ENCODE peak calls at places on chromosomes 12 and 14, in six cellular contexts. R, E, F, Q, J and H are unnamed samples.
A peak's percentile ranks its signal among the peaks of the same experiment; 100 is the strongest.

GRCh38 chr14:104316121-104316722 is 177.8 kb downstream of the KIF26A start:
- DNase-seq in R (no peak), E (no peak), F (no peak), Q (no peak), J (no peak), H (no peak)

GRCh38 chr14:62670526-62670925 is 374.7 kb downstream of the KCNH5 start:
- DNase-seq in R (peak; percentile 84), E (peak; percentile 59), F (no peak), Q (no peak), J (no peak), H (no peak)

GRCh38 chr12:100020370-100020769 is 35.6 kb upstream of the ANKS1B start:
- DNase-seq in R (peak; percentile 48), E (peak; percentile 4), F (no peak), Q (no peak), J (no peak), H (no peak)

GRCh38 chr12:45517360-45517759 is 212.1 kb upstream of the ARID2 start:
- DNase-seq in R (no peak), E (no peak), F (no peak), Q (no peak), J (no peak), H (no peak)

GRCh38 chr14:103418508-103418818 is 33.2 kb downstream of the MARK3 start:
- DNase-seq in R (peak; percentile 87), E (peak; percentile 50), F (no peak), Q (no peak), J (no peak), H (no peak)

GRCh38 chr12:31756977-31757420 is 28.2 kb upstream of the AMN1 start:
- DNase-seq in R (no peak), E (peak; percentile 87), F (peak; percentile 52), Q (no peak), J (no peak), H (no peak)

GRCh38 chr14:100677152-100677924 is 49.4 kb upstream of the DLK1 start:
- DNase-seq in R (no peak), E (no peak), F (no peak), Q (no peak), J (no peak), H (no peak)

GRCh38 chr12:115932073-115932472 is 345.4 kb downstream of the MED13L start:
- DNase-seq in R (no peak), E (no peak), F (no peak), Q (no peak), J (no peak), H (no peak)

GRCh38 chr14:93655078-93655750 is 133.1 kb downstream of the PRIMA1 start:
- DNase-seq in R (peak; percentile 35), E (peak; percentile 40), F (peak; percentile 48), Q (peak; percentile 3), J (peak; percentile 94), H (no peak)

GRCh38 chr12:54444202-54444601 is 25.1 kb upstream of the ITGA5 start:
- DNase-seq in R (no peak), E (no peak), F (no peak), Q (no peak), J (no peak), H (no peak)

GRCh38 chr14:69712217-69712565 is 54.8 kb upstream of the SRSF5 start:
- DNase-seq in R (no peak), E (no peak), F (no peak), Q (no peak), J (no peak), H (no peak)

GRCh38 chr12:53844989-53845836 is 93.4 kb upstream of the HOXC13 start:
- DNase-seq in R (peak; percentile 3), E (peak; percentile 83), F (no peak), Q (no peak), J (no peak), H (peak; percentile 96)

GRCh38 chr12:21946983-21947382 is 5.8 kb upstream of the ABCC9 start:
- DNase-seq in R (no peak), E (no peak), F (no peak), Q (no peak), J (no peak), H (no peak)

GRCh38 chr14:68906439-68906838 is 72.7 kb downstream of the ACTN1 start:
- DNase-seq in R (no peak), E (no peak), F (no peak), Q (no peak), J (no peak), H (no peak)

GRCh38 chr14:64801800-64802199 is 77.9 kb downstream of the SPTB start:
- DNase-seq in R (peak; percentile 17), E (no peak), F (no peak), Q (no peak), J (peak; percentile 77), H (no peak)

GRCh38 chr12:104738371-104738710 is 219.7 kb downstream of the SLC41A2 start:
- DNase-seq in R (no peak), E (peak; percentile 73), F (no peak), Q (no peak), J (no peak), H (no peak)

GRCh38 chr12:131033886-131034482 is 80.3 kb downstream of the ADGRD1 start:
- DNase-seq in R (no peak), E (no peak), F (no peak), Q (no peak), J (no peak), H (no peak)

GRCh38 chr12:126551882-126552281 is 1486.6 kb downstream of the AACS start:
- DNase-seq in R (no peak), E (no peak), F (no peak), Q (no peak), J (no peak), H (no peak)

GRCh38 chr12:26126340-26127284 is 1.8 kb upstream of the BHLHE41 start:
- DNase-seq in R (peak; percentile 80), E (peak; percentile 89), F (no peak), Q (no peak), J (peak; percentile 94), H (no peak)

GRCh38 chr14:22477569-22478194 is 111.3 kb downstream of the DAD1 start:
- DNase-seq in R (no peak), E (no peak), F (no peak), Q (no peak), J (no peak), H (no peak)

GRCh38 chr12:75977590-75977951 is 54.0 kb downstream of the PHLDA1 start:
- DNase-seq in R (no peak), E (no peak), F (no peak), Q (no peak), J (no peak), H (no peak)

GRCh38 chr12:53097207-53097563 is 282 bp upstream of the IGFBP6 start:
- DNase-seq in R (peak; percentile 35), E (peak; percentile 20), F (no peak), Q (no peak), J (no peak), H (no peak)

GRCh38 chr14:73188501-73188903 is 48.8 kb upstream of the PAPLN start:
- DNase-seq in R (peak; percentile 84), E (peak; percentile 50), F (no peak), Q (no peak), J (no peak), H (no peak)

DNA sequence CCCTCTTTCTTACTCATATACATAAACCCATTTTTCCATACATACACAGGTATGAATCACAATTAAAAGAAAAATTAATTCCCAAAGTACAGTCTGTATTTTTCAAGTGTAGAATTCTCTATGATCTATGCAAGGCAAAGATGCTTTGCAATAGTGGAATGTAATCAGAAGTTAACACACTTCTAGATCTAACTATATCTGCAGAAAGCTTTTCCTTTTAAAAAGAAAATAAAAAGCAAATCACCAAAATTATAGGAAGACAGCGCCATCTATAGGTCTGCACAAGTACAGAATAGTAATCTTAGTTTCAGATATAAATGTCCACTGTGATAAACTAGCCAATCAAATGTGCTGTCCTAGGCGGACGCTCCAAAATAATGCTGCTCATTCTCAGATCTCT is 22.0 kb downstream of the SLC25A21 start:
- DNase-seq in R (peak; percentile 58), E (peak; percentile 36), F (no peak), Q (no peak), J (peak; percentile 48), H (no peak)
- TF ChIP-seq CTCF in R (peak; percentile 82), E (peak; percentile 65), F (peak; percentile 62), Q (peak; percentile 45), J (peak; percentile 89), H (no peak)

GRCh38 chr12:132520421-132521199 is 30.7 kb downstream of the FBRSL1 start:
- DNase-seq in R (no peak), E (no peak), F (no peak), Q (no peak), J (no peak), H (no peak)

GRCh38 chr12:132521200-132521580 is 31.2 kb downstream of the FBRSL1 start:
- DNase-seq in R (no peak), E (no peak), F (no peak), Q (no peak), J (no peak), H (no peak)

GRCh38 chr12:132522586-132523380 is 32.8 kb downstream of the FBRSL1 start:
- DNase-seq in R (no peak), E (no peak), F (no peak), Q (no peak), J (no peak), H (no peak)

GRCh38 chr12:132523576-132524331 is 33.8 kb downstream of the FBRSL1 start:
- DNase-seq in R (peak; percentile 24), E (peak; percentile 14), F (no peak), Q (no peak), J (peak; percentile 75), H (no peak)

DNA sequence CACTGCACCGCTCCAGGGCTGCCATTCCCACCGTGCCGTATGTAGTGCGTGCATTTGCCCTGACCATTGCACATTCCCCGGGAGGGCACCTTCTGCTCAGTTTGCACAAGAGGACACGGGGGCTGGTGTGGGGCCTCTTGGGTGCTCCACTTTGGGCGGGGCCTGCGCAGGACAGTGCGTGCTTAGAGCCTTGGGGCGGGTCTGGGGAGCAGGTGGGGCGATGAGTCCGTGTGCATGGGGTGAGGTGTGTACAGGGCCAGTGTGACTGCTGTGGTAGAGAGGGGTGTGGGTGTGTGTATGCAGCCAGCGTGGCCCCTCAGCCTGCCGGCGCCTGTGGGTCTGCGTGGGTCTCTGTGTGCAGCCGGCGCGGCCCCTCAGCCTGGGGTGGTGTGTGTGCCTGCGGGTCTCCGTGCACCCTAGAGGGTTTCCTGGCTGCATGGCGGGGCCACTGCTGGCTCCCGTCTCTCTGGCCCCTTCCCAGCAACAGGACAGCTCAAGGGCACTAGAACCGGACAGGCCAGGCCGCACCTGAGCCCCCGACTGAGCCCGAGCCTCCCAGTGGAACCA is 31.9 kb downstream of the FBRSL1 start:
- DNase-seq in R (no peak), E (no peak), F (no peak), Q (no peak), J (no peak), H (no peak)
- H4K20me1 ChIP-seq in R (peaks cover 47% of the 10 kb centered on the region), E (peaks cover 2% of the 10 kb centered on the region), F (no peaks in the 10 kb centered on the region), Q (no peaks in the 10 kb centered on the region), J (peaks cover 29% of the 10 kb centered on the region), H (peaks cover 28% of the 10 kb centered on the region)

GRCh38 chr12:108635201-108635996 is 1.7 kb upstream of the SELPLG start:
- DNase-seq in R (peak; percentile 41), E (no peak), F (no peak), Q (peak; percentile 99), J (peak; percentile 33), H (no peak)
- H3K9ac ChIP-seq in R (no peak overlapping the region), E (no peak overlapping the region), F (no peak overlapping the region), Q (peak overlapping the region; percentile 78), J (no peak overlapping the region), H (no peak overlapping the region)

DNA sequence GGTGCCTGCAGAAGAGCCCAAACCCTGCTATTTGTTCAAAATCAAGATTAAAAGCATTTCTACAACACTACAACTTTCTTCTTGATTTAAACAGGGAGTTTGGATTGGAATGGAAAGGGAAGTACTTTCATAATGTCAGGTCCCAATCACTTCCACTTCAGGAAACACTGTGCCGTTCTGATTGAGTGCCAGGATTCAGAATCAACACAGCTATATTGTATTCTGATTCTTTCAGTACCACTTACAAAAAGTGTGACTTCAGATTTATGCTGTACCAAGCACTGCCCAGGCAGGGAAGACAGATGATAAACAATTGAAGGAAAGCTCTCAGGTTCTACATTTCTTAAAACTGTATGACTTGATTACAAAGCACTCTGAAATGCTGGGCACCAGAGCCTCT is 3.2 kb downstream of the TDP1 start:
- DNase-seq in R (no peak), E (no peak), F (no peak), Q (no peak), J (no peak), H (no peak)
- TF ChIP-seq CTCF in R (no peak), E (no peak), F (no peak), Q (no peak), J (no peak), H (no peak)